ENCODE peak calls at places on chromosomes 6 and 20, in four cellular contexts. B is foreskin keratinocyte, P is heart left ventricle, D is IMR-90. I is an unnamed sample.

GRCh38 chr20:669573-669972 is 6.0 kb downstream of the SCRT2 start:
- DNase-seq in B (no peak), P (no peak), D (no peak), I (peak)

GRCh38 chr20:45355209-45355608 is 7.0 kb upstream of the SDC4 start:
- DNase-seq in P (no peak), D (peak), B (no peak), I (no peak)

GRCh38 chr6:15763827-15764226 is 101.0 kb upstream of the DTNBP1 start:
- DNase-seq in D (peak), P (no peak), B (no peak), I (no peak)

GRCh38 chr6:33841070-33841469 is 37.3 kb upstream of the MLN start:
- DNase-seq in B (no peak), P (no peak), D (no peak), I (no peak)

GRCh38 chr20:47212606-47213207 is 143.8 kb downstream of the ZMYND8 start:
- DNase-seq in D (no peak), P (no peak), B (no peak), I (no peak)

GRCh38 chr6:16827627-16828026 is 66.4 kb upstream of the ATXN1 start:
- DNase-seq in D (no peak), B (no peak), P (no peak), I (no peak)

GRCh38 chr20:33838035-33838864 is 27.1 kb downstream of the CHMP4B start:
- DNase-seq in P (no peak), D (no peak), B (peak), I (no peak)

GRCh38 chr6:18488004-18488403 is 100.9 kb downstream of the RNF144B start:
- DNase-seq in B (peak), D (no peak), P (no peak), I (no peak)

GRCh38 chr20:2509468-2509781 is 710 bp upstream of the ZNF343 start:
- DNase-seq in D (no peak), B (no peak), P (no peak), I (no peak)

GRCh38 chr6:33923857-33924514 is 120.2 kb upstream of the MLN start:
- DNase-seq in P (no peak), D (no peak), B (no peak), I (no peak)

GRCh38 chr6:2166717-2167116 is 78.7 kb downstream of the GMDS start:
- DNase-seq in P (no peak), B (no peak), D (peak), I (no peak)

GRCh38 chr6:99349620-99350141 is at the start of gene FAXC:
- DNase-seq in B (no peak), P (no peak), D (peak), I (no peak)

DNA sequence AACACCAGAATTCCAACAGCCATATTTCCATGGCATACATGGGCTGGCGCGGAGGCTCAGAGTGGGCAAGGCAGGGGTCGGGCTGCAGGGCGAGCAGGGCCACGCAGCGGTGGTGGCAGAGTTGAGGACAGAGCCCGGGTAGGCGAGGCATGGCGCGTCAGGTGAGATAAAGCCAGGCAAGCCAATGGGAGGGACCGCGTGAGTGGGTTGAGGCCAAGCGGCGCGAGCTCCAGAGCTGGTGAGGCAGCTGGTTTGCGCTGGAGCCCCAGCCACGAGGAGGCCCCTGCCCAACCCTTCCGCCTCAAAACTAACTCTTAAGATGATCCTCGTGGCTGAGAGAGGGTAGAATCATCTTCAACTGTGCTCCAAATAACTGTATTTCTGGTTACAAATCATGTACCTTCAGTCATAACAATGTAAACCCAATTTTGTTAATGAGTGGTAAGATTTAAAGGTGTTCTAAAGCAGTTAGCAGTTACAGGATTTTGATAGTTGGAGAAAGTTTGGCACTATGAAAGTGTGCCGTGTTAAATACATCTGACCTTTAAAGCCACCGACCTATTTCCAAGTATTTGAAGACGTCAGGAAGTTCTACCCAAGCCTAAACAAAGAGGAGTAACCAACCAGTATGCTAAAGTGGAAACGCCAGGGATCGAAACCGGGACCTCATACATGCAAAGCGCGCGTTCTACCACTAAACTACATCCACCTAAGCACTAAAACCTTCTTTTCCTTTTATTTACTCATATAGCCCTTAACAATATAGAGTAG is 107.9 kb downstream of the GPX5 start:
- DNase-seq in B (no peak), D (no peak), P (no peak), I (no peak)
- H3K27ac ChIP-seq in B (no peak), D (no peak), P (no peak), I (no peak)

DNA sequence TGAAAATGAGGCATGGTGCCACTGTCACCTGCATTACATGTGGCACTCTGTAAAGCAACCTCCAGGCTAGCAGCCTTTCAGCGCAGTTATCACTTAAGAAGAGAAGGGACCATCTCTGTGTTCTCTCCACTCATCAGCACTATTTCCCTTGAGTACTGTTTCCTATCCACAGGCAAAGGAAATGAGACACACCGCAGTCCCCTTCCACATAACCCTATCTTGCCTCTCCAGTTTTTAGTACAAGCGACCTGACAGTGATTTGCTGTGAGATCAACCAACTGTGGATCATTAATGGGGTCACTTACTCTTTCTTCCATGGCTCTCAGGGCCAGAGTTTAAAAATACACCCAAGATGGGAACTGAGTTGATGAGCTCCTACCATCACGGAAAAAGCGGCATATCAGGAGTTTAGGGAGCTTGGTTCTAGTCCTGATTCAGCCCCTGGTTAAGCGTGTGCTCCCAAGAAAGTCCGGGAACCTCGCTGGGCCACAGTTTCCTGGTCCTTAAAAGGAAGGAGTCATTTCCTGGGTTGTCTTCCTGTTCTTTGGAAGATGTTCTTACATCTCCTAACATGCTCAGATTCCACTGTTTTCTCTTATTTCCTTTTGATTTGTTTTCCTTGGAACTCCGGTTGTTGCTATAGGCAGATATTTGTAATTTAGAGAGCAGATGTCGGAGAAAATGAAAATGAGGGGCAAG is 27.3 kb downstream of the PRDM1 start:
- DNase-seq in P (no peak), D (no peak), B (no peak), I (no peak)
- H3K27ac ChIP-seq in P (no peak), D (no peak), B (no peak), I (no peak)

GRCh38 chr6:46793138-46793537 is at the start of gene MEP1A:
- DNase-seq in D (no peak), B (no peak), P (no peak), I (no peak)

GRCh38 chr6:46799657-46800056 is 6.5 kb downstream of the MEP1A start:
- DNase-seq in P (no peak), B (no peak), D (no peak), I (no peak)

GRCh38 chr6:46792635-46793034 is 554 bp upstream of the MEP1A start:
- DNase-seq in D (no peak), P (no peak), B (no peak), I (no peak)

GRCh38 chr6:46794068-46794467 is 879 bp downstream of the MEP1A start:
- DNase-seq in D (no peak), P (no peak), B (no peak), I (no peak)

DNA sequence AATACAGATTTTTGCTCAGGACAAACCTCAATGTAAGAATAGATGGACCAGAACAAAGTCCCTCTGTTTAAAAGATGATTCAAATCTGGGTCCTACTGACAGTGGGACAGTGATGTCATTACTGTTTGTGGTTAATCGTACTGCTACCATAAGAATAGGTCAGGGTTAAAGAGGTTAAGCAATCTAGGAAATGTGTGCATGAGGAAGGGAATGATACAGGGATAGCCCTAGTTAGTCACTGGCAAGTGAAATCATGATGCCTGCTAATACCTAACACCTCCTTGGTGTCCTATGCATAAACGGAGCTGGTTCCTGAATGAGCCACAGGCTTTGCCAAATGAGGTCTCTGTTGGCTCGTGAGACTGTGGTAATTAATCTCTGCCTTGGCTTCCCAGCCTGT is 3.7 kb downstream of the MEP1A start:
- DNase-seq in B (peak), P (no peak), D (no peak), I (no peak)
- H3K27ac ChIP-seq in B (no peak), P (no peak), D (no peak), I (no peak)

DNA sequence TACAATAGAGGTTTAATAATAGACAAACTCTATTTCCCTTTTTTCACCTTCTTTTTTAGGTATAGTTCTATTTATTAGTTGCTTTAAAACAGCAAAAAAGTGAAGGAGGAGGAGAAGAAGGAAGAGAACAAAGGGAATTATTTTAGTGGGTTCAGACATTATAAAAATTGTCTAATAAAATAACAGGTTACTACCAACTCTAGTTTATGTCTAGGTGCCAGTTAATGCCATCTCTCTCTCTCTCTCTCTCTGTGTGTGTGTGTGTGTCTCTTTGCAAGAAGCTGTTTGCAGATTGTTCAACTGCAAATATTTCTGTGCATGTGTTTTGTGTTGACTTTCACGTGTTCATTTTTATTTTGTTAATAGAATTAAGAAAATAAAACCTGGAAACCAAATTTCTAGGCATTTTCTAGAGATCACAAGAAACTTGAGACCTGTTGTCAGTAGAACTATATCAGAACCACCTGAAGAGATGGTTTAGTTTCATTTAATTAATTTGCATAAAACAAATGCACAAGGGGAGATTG is 313.5 kb upstream of the SGK1 start:
- DNase-seq in D (no peak), P (no peak), B (no peak), I (no peak)
- H3K27ac ChIP-seq in D (no peak), P (no peak), B (no peak), I (no peak)

DNA sequence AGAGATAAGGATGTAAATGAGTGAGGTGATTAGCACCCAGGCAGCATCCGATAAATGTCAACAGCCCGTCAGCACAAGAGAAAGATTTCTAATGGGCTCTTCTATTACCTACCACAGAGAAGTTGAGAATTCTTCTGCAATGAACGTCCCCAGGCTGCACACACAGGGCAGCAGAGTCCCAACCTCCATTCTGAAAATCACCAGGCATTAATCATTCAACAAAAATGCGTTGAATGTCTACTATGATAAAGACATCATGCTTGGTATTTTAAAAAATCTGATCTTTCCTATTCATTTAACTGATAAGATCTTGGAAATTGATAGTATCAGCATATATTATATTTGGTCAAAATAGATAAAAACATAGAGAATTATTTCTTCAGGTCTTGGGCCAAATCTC is 59.5 kb upstream of the VGLL2 start:
- DNase-seq in B (no peak), P (no peak), D (no peak), I (no peak)
- H3K27ac ChIP-seq in B (no peak), P (no peak), D (no peak), I (no peak)

DNA sequence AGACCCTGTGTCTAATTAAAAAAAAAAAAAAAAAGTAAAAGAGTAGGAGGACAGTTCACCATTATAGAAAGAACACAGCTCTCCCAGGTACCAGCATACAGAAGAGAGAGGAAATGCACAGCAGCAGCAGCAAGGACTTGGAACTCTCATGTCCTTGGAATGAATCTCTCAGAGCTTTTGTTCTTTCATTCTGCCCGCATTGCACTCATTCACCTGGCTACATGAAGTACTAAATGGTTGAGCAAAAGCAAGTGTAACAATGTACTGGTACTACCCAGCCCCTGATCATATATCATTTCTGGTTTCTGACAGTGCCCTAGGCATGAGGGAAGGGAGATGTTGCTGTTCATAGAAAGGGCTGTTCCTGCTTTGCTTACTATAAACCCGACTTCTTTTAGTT is 12.1 kb upstream of the BTN3A3 start:
- DNase-seq in B (no peak), P (no peak), D (no peak), I (no peak)
- H3K27ac ChIP-seq in B (no peak), P (no peak), D (no peak), I (no peak)

GRCh38 chr6:14732226-14732844 is 513.5 kb upstream of the JARID2 start:
- DNase-seq in D (no peak), P (no peak), B (no peak), I (no peak)
- H3K27ac ChIP-seq in D (no peak), P (no peak), B (peak), I (no peak)

DNA sequence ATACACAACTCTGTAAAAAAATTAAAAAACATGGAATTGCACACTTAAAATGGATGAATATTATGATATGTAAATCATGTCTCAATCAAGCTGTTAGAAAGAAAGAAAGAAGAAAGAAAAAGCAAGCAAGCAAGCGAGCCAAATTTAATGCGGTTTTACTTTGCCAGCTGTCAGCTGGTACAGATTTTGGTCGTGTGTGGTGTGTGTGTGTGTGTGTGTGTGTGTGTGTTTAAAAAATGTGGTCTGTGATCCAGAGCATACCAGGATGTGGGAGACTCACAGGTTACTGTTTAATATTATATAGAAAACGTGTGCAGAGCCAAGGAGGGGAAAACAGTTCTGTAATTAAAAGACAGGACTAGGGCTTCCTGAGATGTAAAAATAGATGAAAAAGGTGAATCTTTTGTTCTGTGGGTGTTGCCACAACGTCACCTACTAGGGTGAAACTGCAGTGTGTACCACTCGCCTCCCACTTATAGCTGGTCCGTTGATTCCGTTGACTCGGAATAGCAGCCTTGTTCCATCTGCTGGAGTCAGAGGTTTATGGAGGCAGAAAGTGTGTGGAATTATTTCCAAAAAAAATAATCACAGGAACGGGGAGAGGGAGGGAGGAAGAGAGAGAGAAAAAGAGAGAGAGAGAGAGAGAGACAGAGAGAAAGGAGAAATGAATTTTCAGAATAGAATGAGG is 197.7 kb downstream of the BCAS1 start:
- DNase-seq in D (peak), B (no peak), P (no peak), I (no peak)
- H3K27ac ChIP-seq in D (peak), B (peak), P (no peak), I (peak)

GRCh38 chr20:41428285-41428684 is 61.7 kb upstream of the EMILIN3 start:
- DNase-seq in P (no peak), D (peak), B (peak), I (no peak)

GRCh38 chr20:41427833-41428232 is 61.2 kb upstream of the EMILIN3 start:
- DNase-seq in P (no peak), D (no peak), B (no peak), I (no peak)

GRCh38 chr20:41436679-41437078 is 70.1 kb upstream of the EMILIN3 start:
- DNase-seq in P (no peak), D (peak), B (peak), I (no peak)

GRCh38 chr20:41437836-41438235 is 71.2 kb upstream of the EMILIN3 start:
- DNase-seq in B (no peak), P (no peak), D (peak), I (no peak)

DNA sequence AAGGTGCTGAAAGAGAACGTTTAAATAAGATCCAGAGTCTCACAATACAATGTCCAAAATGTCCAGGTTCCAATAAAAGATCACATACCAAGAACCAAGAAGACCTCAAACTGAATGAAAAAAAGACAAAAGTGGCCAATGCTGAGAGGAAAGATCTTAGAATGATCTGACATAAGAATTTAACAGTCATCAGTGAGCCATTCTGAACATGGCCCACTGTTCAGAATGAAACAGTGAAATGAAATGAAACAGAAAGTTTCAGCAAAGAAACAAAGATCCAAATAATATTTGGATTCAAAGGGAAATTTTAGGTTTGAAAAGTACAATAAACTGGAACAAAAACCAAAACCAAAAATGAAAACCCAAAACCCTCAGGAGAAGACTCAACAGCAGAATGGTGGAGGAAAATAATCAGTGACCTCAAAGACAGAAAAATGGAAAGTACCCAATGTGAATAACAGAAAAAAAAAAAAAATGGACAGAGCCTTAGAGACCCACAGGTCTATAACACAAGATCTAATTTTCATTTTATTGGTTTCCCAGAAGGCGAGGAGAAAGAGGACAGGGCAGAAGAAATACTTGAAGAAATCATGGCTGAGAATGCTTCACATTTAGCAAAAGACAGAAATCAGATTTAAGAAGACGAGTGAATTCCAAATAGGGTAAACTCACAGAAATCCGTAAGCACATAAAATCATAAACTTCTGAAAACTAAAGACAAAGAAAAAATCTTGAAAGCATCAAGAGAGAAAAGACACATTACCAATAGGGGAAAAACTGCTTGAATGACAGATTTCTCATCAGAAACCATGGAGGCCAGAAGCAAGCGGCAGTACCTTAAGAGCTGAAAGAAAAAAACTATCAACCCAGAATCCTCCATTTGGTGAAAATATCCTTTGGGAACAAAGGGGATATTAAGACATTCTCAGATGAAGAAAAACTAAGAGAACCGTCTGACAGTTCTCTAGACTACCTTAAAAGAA is 66.3 kb upstream of the EMILIN3 start:
- DNase-seq in B (no peak), P (no peak), D (no peak), I (no peak)
- H3K27ac ChIP-seq in B (no peak), P (no peak), D (no peak), I (no peak)

I was measured in spleen.